ENCODE peak calls at places on chromosomes 4 and X, in eight cellular contexts. L, V, F, X, J, R, B and N are unnamed samples.

GRCh38 chrX:130055103-130055502 is 55.2 kb downstream of the ELF4 start:
- DNase-seq in L (no peak), V (no peak), F (no peak), X (no peak), J (peak; percentile 74), R (peak; percentile 14), B (peak; percentile 69), N (no peak)

GRCh38 chrX:72609313-72609712 is 36.7 kb upstream of the HDAC8 start:
- DNase-seq in L (no peak), V (no peak), F (peak; percentile 36), X (no peak), J (no peak), R (peak; percentile 33), B (peak; percentile 6), N (no peak)

GRCh38 chr4:15373363-15373762 is 54.5 kb upstream of the C1QTNF7 start:
- DNase-seq in L (no peak), V (no peak), F (no peak), X (no peak), J (peak; percentile 38), R (peak; percentile 50), B (peak; percentile 23), N (no peak)

GRCh38 chr4:140343303-140343702 is 30.1 kb upstream of the SCOC start:
- DNase-seq in L (no peak), V (peak; percentile 23), F (peak; percentile 59), X (no peak), J (peak; percentile 34), R (peak; percentile 28), B (no peak), N (no peak)

GRCh38 chr4:71355045-71355444 is 16.2 kb downstream of the SLC4A4 start:
- DNase-seq in L (no peak), V (no peak), F (no peak), X (no peak), J (no peak), R (no peak), B (no peak), N (no peak)

GRCh38 chr4:6918345-6918744 is 8.7 kb downstream of the TBC1D14 start:
- DNase-seq in L (no peak), V (no peak), F (no peak), X (no peak), J (no peak), R (no peak), B (no peak), N (no peak)

GRCh38 chr4:25377572-25377882 is 464 bp downstream of the ANAPC4 start:
- DNase-seq in L (no peak), V (no peak), F (no peak), X (no peak), J (no peak), R (no peak), B (no peak), N (no peak)

GRCh38 chr4:108744307-108744706 is 18.5 kb downstream of the ETNPPL start:
- DNase-seq in L (no peak), V (no peak), F (no peak), X (no peak), J (no peak), R (no peak), B (no peak), N (no peak)

GRCh38 chrX:4710618-4711433 is 997.4 kb upstream of the PRKX start:
- DNase-seq in L (no peak), V (no peak), F (peak; percentile 56), X (no peak), J (peak; percentile 18), R (no peak), B (no peak), N (no peak)

GRCh38 chr4:174214102-174214878 is 69.2 kb downstream of the FBXO8 start:
- DNase-seq in L (peak; percentile 52), V (no peak), F (no peak), X (no peak), J (peak; percentile 17), R (no peak), B (no peak), N (no peak)

GRCh38 chr4:1720163-1720983 is 750 bp downstream of the TMEM129 start:
- DNase-seq in L (peak; percentile 50), V (peak; percentile 70), F (no peak), X (no peak), J (peak; percentile 74), R (peak; percentile 51), B (peak; percentile 28), N (peak; percentile 46)

GRCh38 chr4:10018818-10019438 is 2.4 kb downstream of the SLC2A9 start:
- DNase-seq in L (peak; percentile 96), V (peak; percentile 99), F (peak; percentile 79), X (peak; percentile 76), J (peak; percentile 98), R (peak; percentile 98), B (peak; percentile 93), N (peak; percentile 99)

GRCh38 chr4:139986621-139987510 is 167.1 kb downstream of the MAML3 start:
- DNase-seq in L (no peak), V (no peak), F (no peak), X (no peak), J (no peak), R (peak; percentile 63), B (peak; percentile 28), N (no peak)

GRCh38 chr4:147578057-147578476 is 39.1 kb upstream of the TMEM184C start:
- DNase-seq in L (no peak), V (no peak), F (peak; percentile 84), X (no peak), J (peak; percentile 87), R (peak; percentile 97), B (peak; percentile 99), N (no peak)

GRCh38 chr4:1356181-1356998 is 9.4 kb downstream of the UVSSA start:
- DNase-seq in L (peak; percentile 84), V (peak; percentile 67), F (peak; percentile 61), X (peak; percentile 15), J (peak; percentile 73), R (peak; percentile 64), B (peak; percentile 32), N (peak; percentile 64)

GRCh38 chr4:139559095-139559490 is 3.1 kb upstream of the SETD7 start:
- DNase-seq in L (no peak), V (no peak), F (no peak), X (no peak), J (no peak), R (no peak), B (no peak), N (no peak)

GRCh38 chrX:8052909-8053308 is 118.2 kb downstream of the VCX2 start:
- DNase-seq in L (no peak), V (no peak), F (no peak), X (no peak), J (no peak), R (no peak), B (no peak), N (no peak)

GRCh38 chrX:3244203-3244743 is 102.2 kb downstream of the MXRA5 start:
- DNase-seq in L (no peak), V (no peak), F (no peak), X (no peak), J (peak; percentile 57), R (peak; percentile 62), B (peak; percentile 91), N (no peak)

GRCh38 chrX:70494441-70494840 is 49.8 kb downstream of the DLG3 start:
- DNase-seq in L (no peak), V (no peak), F (no peak), X (no peak), J (no peak), R (peak; percentile 42), B (peak; percentile 20), N (no peak)

GRCh38 chrX:1554469-1555210 is 17.7 kb upstream of the P2RY8 start:
- DNase-seq in L (no peak), V (no peak), F (no peak), X (no peak), J (no peak), R (no peak), B (no peak), N (no peak)

GRCh38 chr4:184826315-184827266 is 823 bp upstream of the ACSL1 start:
- DNase-seq in L (peak; percentile 28), V (peak; percentile 22), F (no peak), X (peak; percentile 25), J (no peak), R (peak; percentile 25), B (peak; percentile 16), N (peak; percentile 47)

GRCh38 chr4:158176108-158176507 is 3.3 kb upstream of the GASK1B start:
- DNase-seq in L (no peak), V (no peak), F (no peak), X (no peak), J (peak; percentile 61), R (peak; percentile 62), B (peak; percentile 57), N (no peak)

GRCh38 chrX:136710324-136710951 is 62.5 kb downstream of the CD40LG start:
- DNase-seq in L (no peak), V (no peak), F (no peak), X (no peak), J (peak; percentile 39), R (peak; percentile 78), B (peak; percentile 63), N (no peak)

GRCh38 chr4:151674804-151675290 is 86.0 kb downstream of the GATB start:
- DNase-seq in L (peak; percentile 76), V (peak; percentile 70), F (no peak), X (no peak), J (peak; percentile 77), R (peak; percentile 7), B (no peak), N (no peak)

GRCh38 chr4:7649741-7650531 is 215.2 kb upstream of the PSAPL1 start:
- DNase-seq in L (no peak), V (no peak), F (no peak), X (no peak), J (peak; percentile 79), R (peak; percentile 43), B (peak; percentile 95), N (no peak)

GRCh38 chr4:56937262-56937661 is 29.6 kb downstream of the REST start:
- DNase-seq in L (no peak), V (no peak), F (peak; percentile 29), X (no peak), J (peak; percentile 63), R (peak; percentile 91), B (peak; percentile 93), N (no peak)

GRCh38 chrX:134020910-134021309 is 35.5 kb upstream of the GPC3 start:
- DNase-seq in L (no peak), V (no peak), F (no peak), X (no peak), J (no peak), R (no peak), B (no peak), N (no peak)

GRCh38 chrX:48558270-48558669 is 16.0 kb upstream of the RBM3 start:
- DNase-seq in L (no peak), V (no peak), F (peak; percentile 36), X (no peak), J (peak; percentile 67), R (peak; percentile 91), B (peak; percentile 87), N (no peak)

GRCh38 chrX:2707334-2707760 is 16.3 kb downstream of the CD99 start:
- DNase-seq in L (peak; percentile 54), V (no peak), F (peak; percentile 97), X (no peak), J (peak; percentile 75), R (peak; percentile 97), B (peak; percentile 95), N (peak; percentile 42)

GRCh38 chr4:53532521-53532920 is 58.8 kb downstream of the LNX1 start:
- DNase-seq in L (no peak), V (no peak), F (no peak), X (no peak), J (peak; percentile 65), R (no peak), B (peak; percentile 53), N (no peak)